ENCODE peak calls at places on chromosomes 5 and 9, in nine cellular contexts. One of them, this sample, is unnamed.

GRCh38 chr5:171750316-171750788 is 35.3 kb upstream of the SMIM23 start:
- DNase-seq in neural crest cell: no peak
- DNase-seq in psoas muscle: peak
- DNase-seq in Calu3: peak
- DNase-seq in choroid plexus epithelial cell: peak
- DNase-seq in dorsolateral prefrontal cortex: no peak
- DNase-seq in hepatocyte: no peak
- DNase-seq in colonic mucosa: peak
- DNase-seq in progenitor cell of endocrine pancreas: no peak
- DNase-seq in this sample: no peak

GRCh38 chr9:26326473-26327044 is 566.0 kb downstream of the CAAP1 start:
- DNase-seq in neural crest cell: peak
- DNase-seq in psoas muscle: no peak
- DNase-seq in Calu3: peak
- DNase-seq in choroid plexus epithelial cell: peak
- DNase-seq in dorsolateral prefrontal cortex: peak
- DNase-seq in hepatocyte: peak
- DNase-seq in colonic mucosa: peak
- DNase-seq in progenitor cell of endocrine pancreas: peak
- DNase-seq in this sample: no peak

GRCh38 chr9:129558551-129559505 is 62.1 kb downstream of the C9orf50 start:
- DNase-seq in neural crest cell: no peak
- DNase-seq in psoas muscle: no peak
- DNase-seq in Calu3: no peak
- DNase-seq in choroid plexus epithelial cell: no peak
- DNase-seq in dorsolateral prefrontal cortex: no peak
- DNase-seq in hepatocyte: peak
- DNase-seq in colonic mucosa: no peak
- DNase-seq in progenitor cell of endocrine pancreas: peak
- DNase-seq in this sample: peak

GRCh38 chr9:27470291-27470805 is 53.7 kb upstream of the IFNK start:
- DNase-seq in neural crest cell: peak
- DNase-seq in psoas muscle: no peak
- DNase-seq in Calu3: no peak
- DNase-seq in choroid plexus epithelial cell: no peak
- DNase-seq in dorsolateral prefrontal cortex: no peak
- DNase-seq in hepatocyte: no peak
- DNase-seq in colonic mucosa: no peak
- DNase-seq in progenitor cell of endocrine pancreas: no peak
- DNase-seq in this sample: no peak

GRCh38 chr5:78243639-78244038 is 50.9 kb downstream of the AP3B1 start:
- DNase-seq in neural crest cell: no peak
- DNase-seq in psoas muscle: no peak
- DNase-seq in Calu3: no peak
- DNase-seq in choroid plexus epithelial cell: peak
- DNase-seq in dorsolateral prefrontal cortex: no peak
- DNase-seq in hepatocyte: no peak
- DNase-seq in colonic mucosa: no peak
- DNase-seq in progenitor cell of endocrine pancreas: no peak
- DNase-seq in this sample: no peak

GRCh38 chr9:86082870-86083269 is 16.5 kb downstream of the GOLM1 start:
- DNase-seq in neural crest cell: no peak
- DNase-seq in psoas muscle: no peak
- DNase-seq in Calu3: no peak
- DNase-seq in choroid plexus epithelial cell: peak
- DNase-seq in dorsolateral prefrontal cortex: peak
- DNase-seq in hepatocyte: no peak
- DNase-seq in colonic mucosa: no peak
- DNase-seq in progenitor cell of endocrine pancreas: no peak
- DNase-seq in this sample: no peak

GRCh38 chr9:128587453-128587852 is 35.1 kb downstream of the SPTAN1 start:
- DNase-seq in neural crest cell: no peak
- DNase-seq in psoas muscle: no peak
- DNase-seq in Calu3: no peak
- DNase-seq in choroid plexus epithelial cell: no peak
- DNase-seq in dorsolateral prefrontal cortex: no peak
- DNase-seq in hepatocyte: peak
- DNase-seq in colonic mucosa: no peak
- DNase-seq in progenitor cell of endocrine pancreas: no peak
- DNase-seq in this sample: no peak

GRCh38 chr5:53211799-53212198 is 102.2 kb upstream of the MOCS2 start:
- DNase-seq in neural crest cell: no peak
- DNase-seq in psoas muscle: no peak
- DNase-seq in Calu3: no peak
- DNase-seq in choroid plexus epithelial cell: peak
- DNase-seq in dorsolateral prefrontal cortex: no peak
- DNase-seq in hepatocyte: no peak
- DNase-seq in colonic mucosa: no peak
- DNase-seq in progenitor cell of endocrine pancreas: no peak
- DNase-seq in this sample: no peak

GRCh38 chr9:124390812-124391658 is 24.2 kb downstream of the PSMB7 start:
- DNase-seq in neural crest cell: no peak
- DNase-seq in psoas muscle: no peak
- DNase-seq in Calu3: no peak
- DNase-seq in choroid plexus epithelial cell: peak
- DNase-seq in dorsolateral prefrontal cortex: no peak
- DNase-seq in hepatocyte: no peak
- DNase-seq in colonic mucosa: no peak
- DNase-seq in progenitor cell of endocrine pancreas: no peak
- DNase-seq in this sample: no peak

GRCh38 chr9:3434594-3434993 is 91.2 kb downstream of the RFX3 start:
- DNase-seq in neural crest cell: no peak
- DNase-seq in psoas muscle: no peak
- DNase-seq in Calu3: no peak
- DNase-seq in choroid plexus epithelial cell: peak
- DNase-seq in dorsolateral prefrontal cortex: no peak
- DNase-seq in hepatocyte: peak
- DNase-seq in colonic mucosa: no peak
- DNase-seq in progenitor cell of endocrine pancreas: no peak
- DNase-seq in this sample: no peak

GRCh38 chr5:169100735-169101075 is 200.2 kb downstream of the SLIT3 start:
- DNase-seq in neural crest cell: no peak
- DNase-seq in psoas muscle: no peak
- DNase-seq in Calu3: no peak
- DNase-seq in choroid plexus epithelial cell: no peak
- DNase-seq in dorsolateral prefrontal cortex: no peak
- DNase-seq in hepatocyte: no peak
- DNase-seq in colonic mucosa: no peak
- DNase-seq in progenitor cell of endocrine pancreas: no peak
- DNase-seq in this sample: no peak
- TF ChIP-seq CTCF in neural crest cell: no peak
- TF ChIP-seq CTCF in psoas muscle: no peak
- TF ChIP-seq CTCF in Calu3: no peak
- TF ChIP-seq CTCF in choroid plexus epithelial cell: no peak
- TF ChIP-seq CTCF in dorsolateral prefrontal cortex: no peak
- TF ChIP-seq CTCF in hepatocyte: no peak
- TF ChIP-seq CTCF in colonic mucosa: no peak
- TF ChIP-seq CTCF in progenitor cell of endocrine pancreas: no peak
- TF ChIP-seq CTCF in this sample: no peak

DNA sequence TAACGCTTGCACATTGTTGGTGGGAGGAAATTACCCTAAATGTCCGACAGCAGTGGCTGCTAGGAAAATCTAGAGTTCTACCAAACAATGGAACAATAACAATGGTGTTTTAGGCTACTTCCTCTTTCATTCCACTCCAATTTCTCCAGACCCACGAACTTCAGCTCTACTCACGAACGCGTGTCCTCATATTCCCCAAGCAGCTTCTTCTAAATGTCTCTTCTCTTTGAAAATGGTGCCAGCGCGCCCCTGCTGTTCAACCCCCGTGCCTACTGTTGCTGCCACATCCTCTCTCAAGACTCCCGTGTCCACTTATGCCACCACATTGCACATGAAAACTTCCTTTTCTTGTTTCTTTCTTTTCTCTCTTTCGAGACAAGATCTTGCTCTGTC is 25.6 kb downstream of the OR2V2 start:
- DNase-seq in neural crest cell: no peak
- DNase-seq in psoas muscle: no peak
- DNase-seq in Calu3: no peak
- DNase-seq in choroid plexus epithelial cell: no peak
- DNase-seq in dorsolateral prefrontal cortex: no peak
- DNase-seq in hepatocyte: no peak
- DNase-seq in colonic mucosa: no peak
- DNase-seq in progenitor cell of endocrine pancreas: no peak
- DNase-seq in this sample: no peak
- TF ChIP-seq CTCF in neural crest cell: peak
- TF ChIP-seq CTCF in psoas muscle: no peak
- TF ChIP-seq CTCF in Calu3: no peak
- TF ChIP-seq CTCF in choroid plexus epithelial cell: no peak
- TF ChIP-seq CTCF in dorsolateral prefrontal cortex: no peak
- TF ChIP-seq CTCF in hepatocyte: peak
- TF ChIP-seq CTCF in colonic mucosa: no peak
- TF ChIP-seq CTCF in progenitor cell of endocrine pancreas: peak
- TF ChIP-seq CTCF in this sample: no peak

GRCh38 chr5:64506567-64507321 is 929 bp downstream of the RGS7BP start:
- DNase-seq in neural crest cell: peak
- DNase-seq in psoas muscle: no peak
- DNase-seq in Calu3: peak
- DNase-seq in choroid plexus epithelial cell: no peak
- DNase-seq in dorsolateral prefrontal cortex: peak
- DNase-seq in hepatocyte: no peak
- DNase-seq in colonic mucosa: no peak
- DNase-seq in progenitor cell of endocrine pancreas: no peak
- DNase-seq in this sample: peak

GRCh38 chr5:64502181-64502580 is 3.6 kb upstream of the RGS7BP start:
- DNase-seq in neural crest cell: no peak
- DNase-seq in psoas muscle: no peak
- DNase-seq in Calu3: no peak
- DNase-seq in choroid plexus epithelial cell: peak
- DNase-seq in dorsolateral prefrontal cortex: no peak
- DNase-seq in hepatocyte: no peak
- DNase-seq in colonic mucosa: no peak
- DNase-seq in progenitor cell of endocrine pancreas: no peak
- DNase-seq in this sample: no peak

GRCh38 chr5:64509798-64510197 is 4.0 kb downstream of the RGS7BP start:
- DNase-seq in neural crest cell: no peak
- DNase-seq in psoas muscle: no peak
- DNase-seq in Calu3: no peak
- DNase-seq in choroid plexus epithelial cell: no peak
- DNase-seq in dorsolateral prefrontal cortex: no peak
- DNase-seq in hepatocyte: no peak
- DNase-seq in colonic mucosa: no peak
- DNase-seq in progenitor cell of endocrine pancreas: no peak
- DNase-seq in this sample: no peak

DNA sequence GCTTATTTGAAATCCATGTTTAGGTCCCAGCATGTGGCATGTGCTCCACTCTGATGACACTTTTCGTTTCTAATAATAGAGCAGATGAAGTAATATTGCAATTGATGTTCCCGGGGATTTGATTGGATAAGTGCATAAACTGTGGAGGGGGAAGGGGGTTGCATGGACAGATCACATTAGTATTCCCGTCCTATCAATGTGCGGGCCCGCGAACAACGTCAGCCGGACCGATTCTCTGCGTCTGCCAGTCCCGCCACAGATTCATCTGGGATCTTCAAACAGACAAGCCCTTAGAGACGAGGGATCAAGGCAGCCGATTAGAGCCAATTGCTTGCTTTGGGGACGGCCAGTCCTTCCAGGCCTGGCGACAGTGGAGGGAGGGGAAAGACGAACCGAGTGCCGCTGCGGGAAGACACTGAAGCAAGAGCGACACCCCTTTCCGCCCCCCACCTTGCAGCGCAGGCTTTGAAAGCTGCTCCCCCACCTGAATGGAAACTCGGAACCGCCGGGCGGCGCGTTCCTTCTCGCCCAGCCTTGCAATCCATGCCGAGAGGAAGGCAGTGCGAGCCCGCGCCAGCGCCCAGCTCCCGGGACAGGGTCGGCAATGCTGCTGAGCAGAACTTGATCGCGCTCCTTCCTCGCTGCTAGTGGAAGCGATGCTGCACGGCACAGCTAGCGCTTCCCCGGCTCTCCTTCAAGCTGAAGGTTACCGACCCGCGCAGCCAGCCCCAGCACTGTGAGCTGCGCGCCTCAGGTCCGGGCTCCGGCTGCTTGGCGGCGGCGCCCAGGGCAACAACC is at the start of gene RGS7BP:
- DNase-seq in neural crest cell: peak
- DNase-seq in psoas muscle: peak
- DNase-seq in Calu3: no peak
- DNase-seq in choroid plexus epithelial cell: peak
- DNase-seq in dorsolateral prefrontal cortex: peak
- DNase-seq in hepatocyte: peak
- DNase-seq in colonic mucosa: no peak
- DNase-seq in progenitor cell of endocrine pancreas: peak
- DNase-seq in this sample: peak
- TF ChIP-seq CTCF in neural crest cell: no peak
- TF ChIP-seq CTCF in psoas muscle: no peak
- TF ChIP-seq CTCF in Calu3: no peak
- TF ChIP-seq CTCF in choroid plexus epithelial cell: no peak
- TF ChIP-seq CTCF in dorsolateral prefrontal cortex: no peak
- TF ChIP-seq CTCF in hepatocyte: no peak
- TF ChIP-seq CTCF in colonic mucosa: no peak
- TF ChIP-seq CTCF in progenitor cell of endocrine pancreas: no peak
- TF ChIP-seq CTCF in this sample: no peak

DNA sequence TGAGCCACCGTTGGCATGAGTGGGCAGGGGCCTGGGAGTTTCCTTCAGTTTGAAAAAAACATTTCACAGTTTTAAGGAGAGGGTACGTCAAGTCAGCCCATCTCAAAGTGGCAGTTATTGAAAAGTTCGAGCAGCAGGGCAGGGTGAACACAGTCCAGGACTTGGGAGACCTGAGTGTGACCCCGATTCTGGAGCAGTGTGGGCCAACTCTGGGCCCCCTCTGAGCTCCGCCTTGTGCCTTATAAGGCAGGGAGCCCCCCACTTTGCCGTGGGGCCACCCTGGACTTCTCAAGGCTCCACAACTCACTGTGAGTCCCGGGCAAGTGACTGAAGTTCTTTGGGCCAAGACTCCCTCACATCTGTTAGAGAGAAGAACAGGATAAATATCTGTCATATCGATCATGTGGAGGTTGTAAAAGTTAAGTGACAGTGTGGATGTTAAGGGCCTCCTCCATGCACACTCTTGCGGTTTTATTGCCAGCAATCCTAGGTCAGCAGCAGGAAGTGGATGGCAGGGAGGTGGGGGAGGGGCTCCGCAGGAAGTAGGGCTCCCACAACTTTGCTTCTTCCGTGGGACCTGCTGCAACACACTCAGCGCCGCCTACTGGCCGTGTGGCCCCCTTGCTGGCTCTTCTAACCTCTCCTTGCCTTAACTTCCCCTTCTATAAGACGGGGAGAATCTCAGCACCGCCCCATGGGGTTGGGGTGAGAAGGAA is 38.4 kb downstream of the HRH2 start:
- DNase-seq in neural crest cell: peak
- DNase-seq in psoas muscle: peak
- DNase-seq in Calu3: peak
- DNase-seq in choroid plexus epithelial cell: peak
- DNase-seq in dorsolateral prefrontal cortex: no peak
- DNase-seq in hepatocyte: peak
- DNase-seq in colonic mucosa: peak
- DNase-seq in progenitor cell of endocrine pancreas: no peak
- DNase-seq in this sample: peak
- TF ChIP-seq CTCF in neural crest cell: peak
- TF ChIP-seq CTCF in psoas muscle: peak
- TF ChIP-seq CTCF in Calu3: peak
- TF ChIP-seq CTCF in choroid plexus epithelial cell: peak
- TF ChIP-seq CTCF in dorsolateral prefrontal cortex: peak
- TF ChIP-seq CTCF in hepatocyte: peak
- TF ChIP-seq CTCF in colonic mucosa: peak
- TF ChIP-seq CTCF in progenitor cell of endocrine pancreas: peak
- TF ChIP-seq CTCF in this sample: peak